ENCODE peak calls at places on chromosome 2, in six cellular contexts. G, O, P, X, S and K are unnamed samples.

GRCh38 chr2:109143214-109144187 is 14.5 kb downstream of the SH3RF3 start:
- DNase-seq in G (no peak), O (no peak), P (no peak), X (no peak), S (peak), K (no peak)

GRCh38 chr2:27049422-27050280 is 1.8 kb upstream of the AGBL5 start:
- DNase-seq in G (peak), O (no peak), P (no peak), X (no peak), S (no peak), K (no peak)

GRCh38 chr2:74186038-74186437 is 7.4 kb upstream of the MOB1A start:
- DNase-seq in G (no peak), O (no peak), P (peak), X (peak), S (peak), K (no peak)

GRCh38 chr2:124347209-124347608 is 322.1 kb downstream of the CNTNAP5 start:
- DNase-seq in G (no peak), O (no peak), P (no peak), X (no peak), S (no peak), K (no peak)

GRCh38 chr2:31122133-31122532 is 16.1 kb downstream of the GALNT14 start:
- DNase-seq in G (no peak), O (no peak), P (no peak), X (no peak), S (no peak), K (no peak)

GRCh38 chr2:47014564-47015051 is 99.0 kb upstream of the MCFD2 start:
- DNase-seq in G (no peak), O (no peak), P (no peak), X (no peak), S (no peak), K (no peak)

GRCh38 chr2:79620679-79621078 is 107.8 kb downstream of the CTNNA2 start:
- DNase-seq in G (no peak), O (no peak), P (no peak), X (no peak), S (no peak), K (no peak)

GRCh38 chr2:36052819-36053218 is 302.8 kb upstream of the CRIM1 start:
- DNase-seq in G (no peak), O (no peak), P (no peak), X (no peak), S (no peak), K (no peak)

GRCh38 chr2:64291181-64291580 is 147.0 kb upstream of the PELI1 start:
- DNase-seq in G (peak), O (no peak), P (peak), X (no peak), S (no peak), K (no peak)

GRCh38 chr2:10331702-10332401 is 29.1 kb downstream of the HPCAL1 start:
- DNase-seq in G (no peak), O (no peak), P (peak), X (no peak), S (peak), K (no peak)

GRCh38 chr2:207133862-207134519 is 31.8 kb downstream of the KLF7 start:
- DNase-seq in G (no peak), O (no peak), P (peak), X (no peak), S (no peak), K (peak)

GRCh38 chr2:48482313-48482712 is 47.6 kb upstream of the STON1 start:
- DNase-seq in G (no peak), O (no peak), P (no peak), X (no peak), S (no peak), K (peak)

GRCh38 chr2:72144412-72144745 is 3.3 kb downstream of the CYP26B1 start:
- DNase-seq in G (no peak), O (no peak), P (no peak), X (no peak), S (no peak), K (no peak)

GRCh38 chr2:143258126-143258892 is 129.1 kb downstream of the ARHGAP15 start:
- DNase-seq in G (no peak), O (no peak), P (peak), X (no peak), S (no peak), K (no peak)

GRCh38 chr2:118198268-118198667 is 110.0 kb downstream of the INSIG2 start:
- DNase-seq in G (no peak), O (no peak), P (no peak), X (no peak), S (no peak), K (no peak)

GRCh38 chr2:122680662-122681061 is 925.2 kb downstream of the TSN start:
- DNase-seq in G (no peak), O (no peak), P (no peak), X (no peak), S (no peak), K (no peak)

GRCh38 chr2:157489981-157490380 is 46.1 kb upstream of the CYTIP start:
- DNase-seq in G (no peak), O (no peak), P (no peak), X (no peak), S (no peak), K (no peak)

GRCh38 chr2:175935289-175936181 is 66.5 kb downstream of the LNPK start:
- DNase-seq in G (no peak), O (no peak), P (no peak), X (no peak), S (no peak), K (no peak)

GRCh38 chr2:1907283-1907682 is 163.0 kb upstream of the PXDN start:
- DNase-seq in G (no peak), O (no peak), P (no peak), X (no peak), S (no peak), K (no peak)

GRCh38 chr2:101150306-101151140 is 659 bp downstream of the TBC1D8 start:
- DNase-seq in G (no peak), O (no peak), P (peak), X (peak), S (no peak), K (peak)

GRCh38 chr2:218882463-218882821 is 1.8 kb downstream of the WNT10A start:
- DNase-seq in G (no peak), O (no peak), P (peak), X (no peak), S (no peak), K (no peak)

GRCh38 chr2:74471332-74472065 is 981 bp downstream of the MRPL53 start:
- DNase-seq in G (no peak), O (no peak), P (no peak), X (no peak), S (no peak), K (no peak)

GRCh38 chr2:186349508-186349907 is 136.6 kb upstream of the ZC3H15 start:
- DNase-seq in G (peak), O (no peak), P (peak), X (no peak), S (no peak), K (peak)
- TF ChIP-seq MYC in G (no peak), O (no peak), P (no peak), X (no peak), S (no peak), K (no peak)

DNA sequence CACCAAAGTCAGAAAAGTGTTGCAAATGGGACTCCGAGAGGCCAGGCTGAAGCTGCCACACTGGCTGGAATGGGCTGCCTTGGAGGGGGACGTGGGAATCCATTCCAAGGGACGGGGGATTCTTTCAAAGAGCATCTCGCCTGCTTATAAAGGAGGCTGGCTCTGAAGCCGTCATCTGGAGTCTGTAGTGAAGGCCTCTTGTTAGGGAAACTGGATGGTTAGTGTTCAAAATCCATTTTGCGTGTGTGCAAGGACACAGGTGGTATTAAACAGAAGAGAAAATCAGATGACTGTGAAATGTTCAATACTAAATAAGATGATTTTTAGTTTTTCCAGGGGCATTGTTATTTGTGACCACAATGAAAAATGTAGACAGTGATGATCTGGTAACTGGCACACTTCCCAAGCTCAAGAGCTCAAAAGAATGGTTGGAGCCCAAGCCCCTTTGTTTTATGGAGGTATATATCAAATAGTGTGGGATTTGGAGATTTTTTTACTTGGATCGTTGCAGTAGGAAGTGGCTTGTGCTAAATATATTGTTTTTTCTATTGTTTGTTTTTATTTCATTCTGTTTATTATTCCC is 825 bp downstream of the FAM228B start:
- DNase-seq in G (no peak), O (no peak), P (no peak), X (no peak), S (no peak), K (no peak)
- TF ChIP-seq MYC in G (no peak), O (no peak), P (no peak), X (no peak), S (no peak), K (no peak)

GRCh38 chr2:236614566-236614965 is 44.9 kb downstream of the ACKR3 start:
- DNase-seq in G (no peak), O (no peak), P (no peak), X (no peak), S (no peak), K (no peak)
- TF ChIP-seq MYC in G (no peak), O (no peak), P (no peak), X (no peak), S (no peak), K (no peak)

GRCh38 chr2:54497738-54498680 is 41.9 kb downstream of the SPTBN1 start:
- DNase-seq in G (no peak), O (peak), P (peak), X (peak), S (no peak), K (peak)
- TF ChIP-seq MYC in G (no peak), O (peak), P (no peak), X (peak), S (no peak), K (no peak)

GRCh38 chr2:106096446-106097369 is 97.4 kb downstream of the UXS1 start:
- DNase-seq in G (no peak), O (no peak), P (no peak), X (no peak), S (no peak), K (no peak)
- TF ChIP-seq MYC in G (no peak), O (no peak), P (no peak), X (no peak), S (no peak), K (no peak)

GRCh38 chr2:200609027-200609614 is 23.3 kb downstream of the AOX1 start:
- DNase-seq in G (peak), O (no peak), P (no peak), X (no peak), S (no peak), K (no peak)
- TF ChIP-seq MYC in G (no peak), O (no peak), P (no peak), X (no peak), S (no peak), K (no peak)